ENCODE peak calls at places on chromosomes 2 and 18, in seven cellular contexts. P is IMR-90, V is mesendoderm, K is H9, O is H1, X is neuronal stem cell, D is mesenchymal stem cell. Q is an unnamed sample.

GRCh38 chr2:154556146-154556545 is 142.3 kb upstream of the KCNJ3 start:
- DNase-seq in P (no peak), V (no peak), K (no peak), O (no peak), X (no peak), D (no peak), Q (no peak)

GRCh38 chr2:201502713-201503112 is 51.2 kb downstream of the STRADB start:
- DNase-seq in P (no peak), V (no peak), K (no peak), O (no peak), X (no peak), D (no peak), Q (no peak)

GRCh38 chr2:54581326-54582039 is 125.4 kb downstream of the SPTBN1 start:
- DNase-seq in P (no peak), V (no peak), K (no peak), O (no peak), X (no peak), D (no peak), Q (no peak)

GRCh38 chr2:54981409-54981808 is 68.8 kb downstream of the RTN4 start:
- DNase-seq in P (no peak), V (no peak), K (no peak), O (no peak), X (no peak), D (no peak), Q (no peak)

GRCh38 chr2:239055756-239056493 is 208.0 kb downstream of the TWIST2 start:
- DNase-seq in P (no peak), V (no peak), K (no peak), O (no peak), X (no peak), D (peak; percentile 22), Q (no peak)

GRCh38 chr2:127408004-127408806 is 10.0 kb upstream of the PROC start:
- DNase-seq in P (peak; percentile 85), V (peak; percentile 97), K (peak; percentile 94), O (no peak), X (peak; percentile 82), D (peak; percentile 91), Q (peak; percentile 93)

GRCh38 chr2:221153226-221153625 is 418.9 kb downstream of the EPHA4 start:
- DNase-seq in P (no peak), V (no peak), K (no peak), O (no peak), X (no peak), D (no peak), Q (no peak)

GRCh38 chr2:104361414-104361813 is 492.5 kb upstream of the POU3F3 start:
- DNase-seq in P (no peak), V (no peak), K (no peak), O (no peak), X (no peak), D (no peak), Q (no peak)

GRCh38 chr2:226561962-226562361 is 237.7 kb downstream of the IRS1 start:
- DNase-seq in P (peak; percentile 39), V (no peak), K (no peak), O (no peak), X (no peak), D (no peak), Q (no peak)

GRCh38 chr2:201821080-201821479 is 14.7 kb downstream of the CDK15 start:
- DNase-seq in P (no peak), V (no peak), K (no peak), O (no peak), X (no peak), D (no peak), Q (no peak)

GRCh38 chr18:12255626-12256026 is 1.5 kb downstream of the CIDEA start:
- DNase-seq in P (peak; percentile 42), V (peak; percentile 87), K (no peak), O (no peak), X (no peak), D (peak; percentile 27), Q (peak; percentile 32)

GRCh38 chr2:156476516-156477206 is 40.5 kb downstream of the GPD2 start:
- DNase-seq in P (peak; percentile 74), V (no peak), K (no peak), O (no peak), X (no peak), D (peak; percentile 45), Q (no peak)

GRCh38 chr2:181363164-181363563 is 94.0 kb upstream of the ITGA4 start:
- DNase-seq in P (no peak), V (no peak), K (no peak), O (no peak), X (no peak), D (no peak), Q (no peak)
- H4K8ac ChIP-seq in P (no peak overlapping the region), V (no peak overlapping the region), K (no peak overlapping the region), O (no peak overlapping the region), X (no peak overlapping the region), D (no peak overlapping the region), Q (no peak overlapping the region)

DNA sequence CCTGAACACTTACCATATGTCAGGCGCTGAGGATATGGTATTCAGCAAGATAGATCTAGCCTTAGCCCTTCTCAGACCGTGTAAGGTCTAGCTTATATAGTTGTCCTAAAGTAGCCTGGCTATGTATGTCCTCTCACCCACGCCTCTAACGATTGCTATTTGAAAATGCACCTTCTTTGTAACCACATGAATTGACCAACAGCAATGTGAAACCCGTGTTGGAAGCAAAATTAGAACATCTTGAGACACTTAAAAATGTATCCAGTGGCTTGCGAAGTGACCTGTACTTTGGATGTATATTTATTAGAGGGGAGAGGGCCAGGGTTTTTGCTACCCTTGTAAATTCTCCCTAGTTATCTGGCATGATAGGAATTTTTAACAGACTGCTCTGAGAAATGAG is 860.0 kb upstream of the ZEB2 start:
- DNase-seq in P (no peak), V (no peak), K (no peak), O (no peak), X (no peak), D (peak; percentile 69), Q (no peak)
- H4K8ac ChIP-seq in P (peak overlapping the region; percentile 37), V (no peak overlapping the region), K (no peak overlapping the region), O (no peak overlapping the region), X (no peak overlapping the region), D (no peak overlapping the region), Q (no peak overlapping the region)

GRCh38 chr18:58496937-58497336 is 132.0 kb downstream of the ALPK2 start:
- DNase-seq in P (no peak), V (peak; percentile 66), K (peak; percentile 68), O (no peak), X (no peak), D (no peak), Q (no peak)

GRCh38 chr18:58495202-58495601 is 133.7 kb downstream of the ALPK2 start:
- DNase-seq in P (peak; percentile 30), V (no peak), K (no peak), O (no peak), X (no peak), D (no peak), Q (no peak)

GRCh38 chr18:58493516-58494253 is 135.2 kb downstream of the ALPK2 start:
- DNase-seq in P (peak; percentile 84), V (peak; percentile 85), K (peak; percentile 82), O (peak; percentile 54), X (peak; percentile 74), D (peak; percentile 82), Q (peak; percentile 51)

GRCh38 chr18:58496231-58496630 is 132.7 kb downstream of the ALPK2 start:
- DNase-seq in P (no peak), V (no peak), K (no peak), O (no peak), X (no peak), D (no peak), Q (no peak)

GRCh38 chr18:58495634-58496033 is 133.3 kb downstream of the ALPK2 start:
- DNase-seq in P (no peak), V (no peak), K (no peak), O (no peak), X (no peak), D (no peak), Q (no peak)
- H4K8ac ChIP-seq in P (no peak overlapping the region), V (no peak overlapping the region), K (no peak overlapping the region), O (no peak overlapping the region), X (no peak overlapping the region), D (no peak overlapping the region), Q (no peak overlapping the region)

GRCh38 chr2:126399001-126399400 is 257.0 kb upstream of the GYPC start:
- DNase-seq in P (no peak), V (peak; percentile 37), K (no peak), O (no peak), X (no peak), D (no peak), Q (no peak)

GRCh38 chr2:126408671-126409070 is 247.3 kb upstream of the GYPC start:
- DNase-seq in P (no peak), V (no peak), K (no peak), O (no peak), X (no peak), D (no peak), Q (no peak)

GRCh38 chr2:126406267-126406666 is 249.7 kb upstream of the GYPC start:
- DNase-seq in P (no peak), V (no peak), K (no peak), O (no peak), X (no peak), D (no peak), Q (no peak)

GRCh38 chr2:126403039-126403666 is 252.8 kb upstream of the GYPC start:
- DNase-seq in P (no peak), V (no peak), K (no peak), O (no peak), X (no peak), D (no peak), Q (no peak)
- H4K8ac ChIP-seq in P (no peak overlapping the region), V (no peak overlapping the region), K (no peak overlapping the region), O (no peak overlapping the region), X (no peak overlapping the region), D (no peak overlapping the region), Q (no peak overlapping the region)

Q was measured in trophoblast cell.